ENCODE peak calls at places on chromosome 14, in four cellular contexts. One of them, this sample, is unnamed.

GRCh38 chr14:90693413-90693812 is 122.8 kb downstream of the TTC7B start:
- DNase-seq in stimulated activated CD8-positive, alpha-beta memory T cell treated with anti-CD3 and anti-CD28 coated beads, Interleukin-4, amount 100 ng/mL, for 1 hour: no peak
- DNase-seq in SJCRH30: peak; percentile 79
- DNase-seq in NAMALWA: no peak
- DNase-seq in this sample: no peak

GRCh38 chr14:67934087-67934486 is 114.5 kb downstream of the RAD51B start:
- DNase-seq in stimulated activated CD8-positive, alpha-beta memory T cell treated with anti-CD3 and anti-CD28 coated beads, Interleukin-4, amount 100 ng/mL, for 1 hour: no peak
- DNase-seq in SJCRH30: peak; percentile 83
- DNase-seq in NAMALWA: peak; percentile 59
- DNase-seq in this sample: no peak

GRCh38 chr14:103298620-103299019 is 35.4 kb upstream of the EIF5 start:
- DNase-seq in stimulated activated CD8-positive, alpha-beta memory T cell treated with anti-CD3 and anti-CD28 coated beads, Interleukin-4, amount 100 ng/mL, for 1 hour: no peak
- DNase-seq in SJCRH30: no peak
- DNase-seq in NAMALWA: no peak
- DNase-seq in this sample: no peak

GRCh38 chr14:63039800-63040380 is 5.4 kb downstream of the KCNH5 start:
- DNase-seq in stimulated activated CD8-positive, alpha-beta memory T cell treated with anti-CD3 and anti-CD28 coated beads, Interleukin-4, amount 100 ng/mL, for 1 hour: no peak
- DNase-seq in SJCRH30: peak; percentile 6
- DNase-seq in NAMALWA: peak; percentile 9
- DNase-seq in this sample: no peak

GRCh38 chr14:72723741-72724530 is 170.0 kb downstream of the DPF3 start:
- DNase-seq in stimulated activated CD8-positive, alpha-beta memory T cell treated with anti-CD3 and anti-CD28 coated beads, Interleukin-4, amount 100 ng/mL, for 1 hour: no peak
- DNase-seq in SJCRH30: no peak
- DNase-seq in NAMALWA: no peak
- DNase-seq in this sample: no peak

GRCh38 chr14:100305446-100306255 is 593 bp downstream of the SLC25A29 start:
- DNase-seq in stimulated activated CD8-positive, alpha-beta memory T cell treated with anti-CD3 and anti-CD28 coated beads, Interleukin-4, amount 100 ng/mL, for 1 hour: peak; percentile 25
- DNase-seq in SJCRH30: peak; percentile 58
- DNase-seq in NAMALWA: no peak
- DNase-seq in this sample: peak; percentile 50

GRCh38 chr14:87457727-87458126 is 535.3 kb downstream of the GALC start:
- DNase-seq in stimulated activated CD8-positive, alpha-beta memory T cell treated with anti-CD3 and anti-CD28 coated beads, Interleukin-4, amount 100 ng/mL, for 1 hour: no peak
- DNase-seq in SJCRH30: no peak
- DNase-seq in NAMALWA: no peak
- DNase-seq in this sample: no peak

GRCh38 chr14:76946753-76947077 is 81.8 kb downstream of the IRF2BPL start:
- DNase-seq in stimulated activated CD8-positive, alpha-beta memory T cell treated with anti-CD3 and anti-CD28 coated beads, Interleukin-4, amount 100 ng/mL, for 1 hour: no peak
- DNase-seq in SJCRH30: no peak
- DNase-seq in NAMALWA: no peak
- DNase-seq in this sample: no peak

GRCh38 chr14:101824339-101824727 is 62.8 kb downstream of the PPP2R5C start:
- DNase-seq in stimulated activated CD8-positive, alpha-beta memory T cell treated with anti-CD3 and anti-CD28 coated beads, Interleukin-4, amount 100 ng/mL, for 1 hour: no peak
- DNase-seq in SJCRH30: no peak
- DNase-seq in NAMALWA: peak; percentile 79
- DNase-seq in this sample: no peak

GRCh38 chr14:67241416-67242362 is at the start of gene PALS1:
- DNase-seq in stimulated activated CD8-positive, alpha-beta memory T cell treated with anti-CD3 and anti-CD28 coated beads, Interleukin-4, amount 100 ng/mL, for 1 hour: peak; percentile 2
- DNase-seq in SJCRH30: peak; percentile 69
- DNase-seq in NAMALWA: peak; percentile 55
- DNase-seq in this sample: no peak

GRCh38 chr14:94690896-94691657 is 78.8 kb downstream of the GSC start:
- DNase-seq in stimulated activated CD8-positive, alpha-beta memory T cell treated with anti-CD3 and anti-CD28 coated beads, Interleukin-4, amount 100 ng/mL, for 1 hour: no peak
- DNase-seq in SJCRH30: no peak
- DNase-seq in NAMALWA: no peak
- DNase-seq in this sample: no peak

GRCh38 chr14:22570132-22570949 is 18.7 kb downstream of the DAD1 start:
- DNase-seq in stimulated activated CD8-positive, alpha-beta memory T cell treated with anti-CD3 and anti-CD28 coated beads, Interleukin-4, amount 100 ng/mL, for 1 hour: peak; percentile 62
- DNase-seq in SJCRH30: peak; percentile 94
- DNase-seq in NAMALWA: peak; percentile 99
- DNase-seq in this sample: peak; percentile 82

GRCh38 chr14:52032196-52032865 is 36.5 kb downstream of the NID2 start:
- DNase-seq in stimulated activated CD8-positive, alpha-beta memory T cell treated with anti-CD3 and anti-CD28 coated beads, Interleukin-4, amount 100 ng/mL, for 1 hour: no peak
- DNase-seq in SJCRH30: no peak
- DNase-seq in NAMALWA: no peak
- DNase-seq in this sample: no peak

GRCh38 chr14:68143341-68143807 is 323.8 kb downstream of the RAD51B start:
- DNase-seq in stimulated activated CD8-positive, alpha-beta memory T cell treated with anti-CD3 and anti-CD28 coated beads, Interleukin-4, amount 100 ng/mL, for 1 hour: no peak
- DNase-seq in SJCRH30: peak; percentile 91
- DNase-seq in NAMALWA: no peak
- DNase-seq in this sample: no peak

GRCh38 chr14:54698501-54698900 is 131.6 kb downstream of the SAMD4A start:
- DNase-seq in stimulated activated CD8-positive, alpha-beta memory T cell treated with anti-CD3 and anti-CD28 coated beads, Interleukin-4, amount 100 ng/mL, for 1 hour: no peak
- DNase-seq in SJCRH30: no peak
- DNase-seq in NAMALWA: no peak
- DNase-seq in this sample: no peak

GRCh38 chr14:59482471-59483331 is 1.5 kb downstream of the L3HYPDH start:
- DNase-seq in stimulated activated CD8-positive, alpha-beta memory T cell treated with anti-CD3 and anti-CD28 coated beads, Interleukin-4, amount 100 ng/mL, for 1 hour: no peak
- DNase-seq in SJCRH30: peak; percentile 47
- DNase-seq in NAMALWA: no peak
- DNase-seq in this sample: no peak

GRCh38 chr14:61126083-61126962 is 145.3 kb downstream of the SLC38A6 start:
- DNase-seq in stimulated activated CD8-positive, alpha-beta memory T cell treated with anti-CD3 and anti-CD28 coated beads, Interleukin-4, amount 100 ng/mL, for 1 hour: no peak
- DNase-seq in SJCRH30: peak; percentile 97
- DNase-seq in NAMALWA: no peak
- DNase-seq in this sample: no peak

GRCh38 chr14:57420986-57421385 is 30.6 kb downstream of the NAA30 start:
- DNase-seq in stimulated activated CD8-positive, alpha-beta memory T cell treated with anti-CD3 and anti-CD28 coated beads, Interleukin-4, amount 100 ng/mL, for 1 hour: no peak
- DNase-seq in SJCRH30: no peak
- DNase-seq in NAMALWA: no peak
- DNase-seq in this sample: no peak

This sample was measured in mesothelial cell of epicardium.